ENCODE peak calls at places on chromosomes 6 and 20, in nine cellular contexts. One of them, this sample, is unnamed.

GRCh38 chr6:107066697-107067659 is 39.0 kb downstream of the MTRES1 start:
- DNase-seq in GF-D8: no peak
- DNase-seq in foreskin melanocyte: no peak
- DNase-seq in left lung: no peak
- DNase-seq in immature natural killer cell: no peak
- DNase-seq in progenitor cell of endocrine pancreas: no peak
- DNase-seq in fibroblast of lung: no peak
- DNase-seq in stimulated activated CD8-positive, alpha-beta memory T cell treated with anti-CD3 and anti-CD28 coated beads, Interleukin-15, amount 100 ng/mL, for 1 hour: no peak
- DNase-seq in activated CD8-positive, alpha-beta T cell treated with anti-CD3 and anti-CD28 coated beads, Interleukin-2, amount 10 ng/mL, durations not matched to agents 7 days and 5 days: no peak
- DNase-seq in this sample: no peak

GRCh38 chr6:56079761-56080540 is 167.4 kb downstream of the COL21A1 start:
- DNase-seq in foreskin melanocyte: no peak
- DNase-seq in GF-D8: no peak
- DNase-seq in progenitor cell of endocrine pancreas: no peak
- DNase-seq in fibroblast of lung: peak
- DNase-seq in left lung: no peak
- DNase-seq in activated CD8-positive, alpha-beta T cell treated with anti-CD3 and anti-CD28 coated beads, Interleukin-2, amount 10 ng/mL, durations not matched to agents 7 days and 5 days: no peak
- DNase-seq in immature natural killer cell: no peak
- DNase-seq in stimulated activated CD8-positive, alpha-beta memory T cell treated with anti-CD3 and anti-CD28 coated beads, Interleukin-15, amount 100 ng/mL, for 1 hour: no peak
- DNase-seq in this sample: no peak

GRCh38 chr6:92468066-92468465 is 951.3 kb downstream of the EPHA7 start:
- DNase-seq in GF-D8: no peak
- DNase-seq in fibroblast of lung: no peak
- DNase-seq in stimulated activated CD8-positive, alpha-beta memory T cell treated with anti-CD3 and anti-CD28 coated beads, Interleukin-15, amount 100 ng/mL, for 1 hour: no peak
- DNase-seq in activated CD8-positive, alpha-beta T cell treated with anti-CD3 and anti-CD28 coated beads, Interleukin-2, amount 10 ng/mL, durations not matched to agents 7 days and 5 days: no peak
- DNase-seq in immature natural killer cell: no peak
- DNase-seq in left lung: no peak
- DNase-seq in progenitor cell of endocrine pancreas: no peak
- DNase-seq in foreskin melanocyte: no peak
- DNase-seq in this sample: no peak

GRCh38 chr6:134065706-134066105 is 13.3 kb upstream of the SLC2A12 start:
- DNase-seq in progenitor cell of endocrine pancreas: no peak
- DNase-seq in stimulated activated CD8-positive, alpha-beta memory T cell treated with anti-CD3 and anti-CD28 coated beads, Interleukin-15, amount 100 ng/mL, for 1 hour: no peak
- DNase-seq in foreskin melanocyte: no peak
- DNase-seq in left lung: no peak
- DNase-seq in fibroblast of lung: peak
- DNase-seq in immature natural killer cell: no peak
- DNase-seq in activated CD8-positive, alpha-beta T cell treated with anti-CD3 and anti-CD28 coated beads, Interleukin-2, amount 10 ng/mL, durations not matched to agents 7 days and 5 days: peak
- DNase-seq in GF-D8: no peak
- DNase-seq in this sample: no peak

GRCh38 chr20:36135159-36135558 is 19.4 kb upstream of the EPB41L1 start:
- DNase-seq in left lung: no peak
- DNase-seq in stimulated activated CD8-positive, alpha-beta memory T cell treated with anti-CD3 and anti-CD28 coated beads, Interleukin-15, amount 100 ng/mL, for 1 hour: no peak
- DNase-seq in activated CD8-positive, alpha-beta T cell treated with anti-CD3 and anti-CD28 coated beads, Interleukin-2, amount 10 ng/mL, durations not matched to agents 7 days and 5 days: no peak
- DNase-seq in GF-D8: no peak
- DNase-seq in progenitor cell of endocrine pancreas: no peak
- DNase-seq in foreskin melanocyte: no peak
- DNase-seq in fibroblast of lung: no peak
- DNase-seq in immature natural killer cell: no peak
- DNase-seq in this sample: no peak

GRCh38 chr6:128600397-128600951 is 80.1 kb upstream of the PTPRK start:
- DNase-seq in left lung: no peak
- DNase-seq in stimulated activated CD8-positive, alpha-beta memory T cell treated with anti-CD3 and anti-CD28 coated beads, Interleukin-15, amount 100 ng/mL, for 1 hour: no peak
- DNase-seq in immature natural killer cell: no peak
- DNase-seq in foreskin melanocyte: peak
- DNase-seq in GF-D8: no peak
- DNase-seq in activated CD8-positive, alpha-beta T cell treated with anti-CD3 and anti-CD28 coated beads, Interleukin-2, amount 10 ng/mL, durations not matched to agents 7 days and 5 days: no peak
- DNase-seq in fibroblast of lung: peak
- DNase-seq in progenitor cell of endocrine pancreas: no peak
- DNase-seq in this sample: no peak

GRCh38 chr20:62122659-62123449 is 579 bp downstream of the LSM14B start:
- DNase-seq in activated CD8-positive, alpha-beta T cell treated with anti-CD3 and anti-CD28 coated beads, Interleukin-2, amount 10 ng/mL, durations not matched to agents 7 days and 5 days: peak
- DNase-seq in immature natural killer cell: peak
- DNase-seq in left lung: no peak
- DNase-seq in GF-D8: no peak
- DNase-seq in foreskin melanocyte: no peak
- DNase-seq in progenitor cell of endocrine pancreas: peak
- DNase-seq in stimulated activated CD8-positive, alpha-beta memory T cell treated with anti-CD3 and anti-CD28 coated beads, Interleukin-15, amount 100 ng/mL, for 1 hour: no peak
- DNase-seq in fibroblast of lung: peak
- DNase-seq in this sample: peak

GRCh38 chr6:150119256-150119655 is 23.6 kb upstream of the PPP1R14C start:
- DNase-seq in left lung: no peak
- DNase-seq in foreskin melanocyte: peak
- DNase-seq in stimulated activated CD8-positive, alpha-beta memory T cell treated with anti-CD3 and anti-CD28 coated beads, Interleukin-15, amount 100 ng/mL, for 1 hour: no peak
- DNase-seq in fibroblast of lung: no peak
- DNase-seq in GF-D8: peak
- DNase-seq in immature natural killer cell: no peak
- DNase-seq in activated CD8-positive, alpha-beta T cell treated with anti-CD3 and anti-CD28 coated beads, Interleukin-2, amount 10 ng/mL, durations not matched to agents 7 days and 5 days: no peak
- DNase-seq in progenitor cell of endocrine pancreas: no peak
- DNase-seq in this sample: no peak

GRCh38 chr6:4210619-4211419 is 75.4 kb upstream of the ECI2 start:
- DNase-seq in stimulated activated CD8-positive, alpha-beta memory T cell treated with anti-CD3 and anti-CD28 coated beads, Interleukin-15, amount 100 ng/mL, for 1 hour: peak
- DNase-seq in immature natural killer cell: peak
- DNase-seq in left lung: no peak
- DNase-seq in progenitor cell of endocrine pancreas: peak
- DNase-seq in activated CD8-positive, alpha-beta T cell treated with anti-CD3 and anti-CD28 coated beads, Interleukin-2, amount 10 ng/mL, durations not matched to agents 7 days and 5 days: peak
- DNase-seq in GF-D8: peak
- DNase-seq in foreskin melanocyte: peak
- DNase-seq in fibroblast of lung: peak
- DNase-seq in this sample: peak

GRCh38 chr20:23086931-23087411 is 847 bp upstream of the CD93 start:
- DNase-seq in immature natural killer cell: no peak
- DNase-seq in foreskin melanocyte: no peak
- DNase-seq in left lung: peak
- DNase-seq in fibroblast of lung: no peak
- DNase-seq in activated CD8-positive, alpha-beta T cell treated with anti-CD3 and anti-CD28 coated beads, Interleukin-2, amount 10 ng/mL, durations not matched to agents 7 days and 5 days: no peak
- DNase-seq in GF-D8: no peak
- DNase-seq in stimulated activated CD8-positive, alpha-beta memory T cell treated with anti-CD3 and anti-CD28 coated beads, Interleukin-15, amount 100 ng/mL, for 1 hour: no peak
- DNase-seq in progenitor cell of endocrine pancreas: no peak
- DNase-seq in this sample: peak

GRCh38 chr6:52517502-52518278 is 59.2 kb downstream of the TRAM2 start:
- DNase-seq in stimulated activated CD8-positive, alpha-beta memory T cell treated with anti-CD3 and anti-CD28 coated beads, Interleukin-15, amount 100 ng/mL, for 1 hour: no peak
- DNase-seq in activated CD8-positive, alpha-beta T cell treated with anti-CD3 and anti-CD28 coated beads, Interleukin-2, amount 10 ng/mL, durations not matched to agents 7 days and 5 days: no peak
- DNase-seq in immature natural killer cell: no peak
- DNase-seq in fibroblast of lung: peak
- DNase-seq in foreskin melanocyte: peak
- DNase-seq in left lung: peak
- DNase-seq in GF-D8: no peak
- DNase-seq in progenitor cell of endocrine pancreas: no peak
- DNase-seq in this sample: peak

GRCh38 chr6:148343383-148343782 is 745 bp downstream of the SASH1 start:
- DNase-seq in left lung: no peak
- DNase-seq in activated CD8-positive, alpha-beta T cell treated with anti-CD3 and anti-CD28 coated beads, Interleukin-2, amount 10 ng/mL, durations not matched to agents 7 days and 5 days: no peak
- DNase-seq in stimulated activated CD8-positive, alpha-beta memory T cell treated with anti-CD3 and anti-CD28 coated beads, Interleukin-15, amount 100 ng/mL, for 1 hour: no peak
- DNase-seq in progenitor cell of endocrine pancreas: no peak
- DNase-seq in foreskin melanocyte: no peak
- DNase-seq in fibroblast of lung: no peak
- DNase-seq in GF-D8: no peak
- DNase-seq in immature natural killer cell: no peak
- DNase-seq in this sample: no peak

GRCh38 chr6:107230448-107230847 is 115.1 kb upstream of the BEND3 start:
- DNase-seq in GF-D8: no peak
- DNase-seq in stimulated activated CD8-positive, alpha-beta memory T cell treated with anti-CD3 and anti-CD28 coated beads, Interleukin-15, amount 100 ng/mL, for 1 hour: no peak
- DNase-seq in left lung: no peak
- DNase-seq in fibroblast of lung: no peak
- DNase-seq in immature natural killer cell: no peak
- DNase-seq in activated CD8-positive, alpha-beta T cell treated with anti-CD3 and anti-CD28 coated beads, Interleukin-2, amount 10 ng/mL, durations not matched to agents 7 days and 5 days: no peak
- DNase-seq in progenitor cell of endocrine pancreas: no peak
- DNase-seq in foreskin melanocyte: no peak
- DNase-seq in this sample: no peak

GRCh38 chr20:51096571-51097267 is 73.8 kb upstream of the KCNG1 start:
- DNase-seq in progenitor cell of endocrine pancreas: no peak
- DNase-seq in fibroblast of lung: no peak
- DNase-seq in activated CD8-positive, alpha-beta T cell treated with anti-CD3 and anti-CD28 coated beads, Interleukin-2, amount 10 ng/mL, durations not matched to agents 7 days and 5 days: no peak
- DNase-seq in foreskin melanocyte: no peak
- DNase-seq in GF-D8: no peak
- DNase-seq in immature natural killer cell: no peak
- DNase-seq in left lung: no peak
- DNase-seq in stimulated activated CD8-positive, alpha-beta memory T cell treated with anti-CD3 and anti-CD28 coated beads, Interleukin-15, amount 100 ng/mL, for 1 hour: no peak
- DNase-seq in this sample: no peak

This sample was measured in lower leg skin.